ENCODE peak calls at places on chromosomes 6 and 20, in ten cellular contexts. One of them, this sample, is unnamed.

GRCh38 chr20:24153101-24154040 is 164.8 kb upstream of the GGTLC1 start:
- DNase-seq in epithelial cell of esophagus: no peak
- DNase-seq in OCI-LY7: no peak
- DNase-seq in endothelial cell: no peak
- DNase-seq in fibroblast of lung: no peak
- DNase-seq in activated CD8-positive, alpha-beta T cell treated with anti-CD3 and anti-CD28 coated beads for 36 hours: no peak
- DNase-seq in progenitor cell of endocrine pancreas: no peak
- DNase-seq in fibroblast of pulmonary artery: no peak
- DNase-seq in GM20000: no peak
- DNase-seq in left lung: no peak
- DNase-seq in this sample: no peak

GRCh38 chr20:47235853-47236638 is 120.5 kb downstream of the ZMYND8 start:
- DNase-seq in epithelial cell of esophagus: no peak
- DNase-seq in OCI-LY7: no peak
- DNase-seq in endothelial cell: no peak
- DNase-seq in fibroblast of lung: no peak
- DNase-seq in activated CD8-positive, alpha-beta T cell treated with anti-CD3 and anti-CD28 coated beads for 36 hours: no peak
- DNase-seq in progenitor cell of endocrine pancreas: no peak
- DNase-seq in fibroblast of pulmonary artery: no peak
- DNase-seq in GM20000: no peak
- DNase-seq in left lung: no peak
- DNase-seq in this sample: no peak

GRCh38 chr6:111922454-111923297 is 49.4 kb upstream of the FYN start:
- DNase-seq in epithelial cell of esophagus: peak; percentile 50
- DNase-seq in OCI-LY7: no peak
- DNase-seq in endothelial cell: no peak
- DNase-seq in fibroblast of lung: peak; percentile 80
- DNase-seq in activated CD8-positive, alpha-beta T cell treated with anti-CD3 and anti-CD28 coated beads for 36 hours: no peak
- DNase-seq in progenitor cell of endocrine pancreas: no peak
- DNase-seq in fibroblast of pulmonary artery: peak; percentile 52
- DNase-seq in GM20000: no peak
- DNase-seq in left lung: no peak
- DNase-seq in this sample: peak; percentile 38

GRCh38 chr6:106081715-106082114 is 4.4 kb upstream of the PRDM1 start:
- DNase-seq in epithelial cell of esophagus: no peak
- DNase-seq in OCI-LY7: no peak
- DNase-seq in endothelial cell: no peak
- DNase-seq in fibroblast of lung: no peak
- DNase-seq in activated CD8-positive, alpha-beta T cell treated with anti-CD3 and anti-CD28 coated beads for 36 hours: no peak
- DNase-seq in progenitor cell of endocrine pancreas: no peak
- DNase-seq in fibroblast of pulmonary artery: no peak
- DNase-seq in GM20000: no peak
- DNase-seq in left lung: no peak
- DNase-seq in this sample: no peak

GRCh38 chr20:17872920-17873319 is 95.7 kb downstream of the SNX5 start:
- DNase-seq in epithelial cell of esophagus: no peak
- DNase-seq in OCI-LY7: no peak
- DNase-seq in endothelial cell: no peak
- DNase-seq in fibroblast of lung: no peak
- DNase-seq in activated CD8-positive, alpha-beta T cell treated with anti-CD3 and anti-CD28 coated beads for 36 hours: no peak
- DNase-seq in progenitor cell of endocrine pancreas: no peak
- DNase-seq in fibroblast of pulmonary artery: no peak
- DNase-seq in GM20000: no peak
- DNase-seq in left lung: no peak
- DNase-seq in this sample: no peak

GRCh38 chr6:141017941-141018340 is 1114.8 kb upstream of the GJE1 start:
- DNase-seq in epithelial cell of esophagus: no peak
- DNase-seq in OCI-LY7: no peak
- DNase-seq in endothelial cell: no peak
- DNase-seq in fibroblast of lung: no peak
- DNase-seq in activated CD8-positive, alpha-beta T cell treated with anti-CD3 and anti-CD28 coated beads for 36 hours: no peak
- DNase-seq in progenitor cell of endocrine pancreas: no peak
- DNase-seq in fibroblast of pulmonary artery: no peak
- DNase-seq in GM20000: no peak
- DNase-seq in left lung: no peak
- DNase-seq in this sample: no peak

GRCh38 chr6:79269877-79270276 is 35.4 kb upstream of the HMGN3 start:
- DNase-seq in epithelial cell of esophagus: peak; percentile 4
- DNase-seq in OCI-LY7: no peak
- DNase-seq in endothelial cell: peak; percentile 7
- DNase-seq in fibroblast of lung: peak; percentile 77
- DNase-seq in activated CD8-positive, alpha-beta T cell treated with anti-CD3 and anti-CD28 coated beads for 36 hours: no peak
- DNase-seq in progenitor cell of endocrine pancreas: no peak
- DNase-seq in fibroblast of pulmonary artery: peak; percentile 79
- DNase-seq in GM20000: no peak
- DNase-seq in left lung: no peak
- DNase-seq in this sample: peak; percentile 54

GRCh38 chr6:168133186-168133585 is 54.2 kb upstream of the FRMD1 start:
- DNase-seq in epithelial cell of esophagus: no peak
- DNase-seq in OCI-LY7: no peak
- DNase-seq in endothelial cell: no peak
- DNase-seq in fibroblast of lung: peak; percentile 62
- DNase-seq in activated CD8-positive, alpha-beta T cell treated with anti-CD3 and anti-CD28 coated beads for 36 hours: no peak
- DNase-seq in progenitor cell of endocrine pancreas: peak; percentile 8
- DNase-seq in fibroblast of pulmonary artery: peak; percentile 66
- DNase-seq in GM20000: no peak
- DNase-seq in left lung: no peak
- DNase-seq in this sample: no peak

GRCh38 chr6:4973972-4974885 is 29.6 kb downstream of the RPP40 start:
- DNase-seq in epithelial cell of esophagus: peak; percentile 23
- DNase-seq in OCI-LY7: no peak
- DNase-seq in endothelial cell: peak; percentile 11
- DNase-seq in fibroblast of lung: peak; percentile 72
- DNase-seq in activated CD8-positive, alpha-beta T cell treated with anti-CD3 and anti-CD28 coated beads for 36 hours: no peak
- DNase-seq in progenitor cell of endocrine pancreas: no peak
- DNase-seq in fibroblast of pulmonary artery: peak; percentile 34
- DNase-seq in GM20000: no peak
- DNase-seq in left lung: no peak
- DNase-seq in this sample: peak; percentile 56

GRCh38 chr6:149271348-149272340 is 45.9 kb upstream of the TAB2 start:
- DNase-seq in epithelial cell of esophagus: no peak
- DNase-seq in OCI-LY7: peak; percentile 21
- DNase-seq in endothelial cell: no peak
- DNase-seq in fibroblast of lung: no peak
- DNase-seq in activated CD8-positive, alpha-beta T cell treated with anti-CD3 and anti-CD28 coated beads for 36 hours: peak; percentile 94
- DNase-seq in progenitor cell of endocrine pancreas: no peak
- DNase-seq in fibroblast of pulmonary artery: peak; percentile 61
- DNase-seq in GM20000: peak; percentile 56
- DNase-seq in left lung: no peak
- DNase-seq in this sample: no peak

GRCh38 chr20:18031050-18031449 is 26.7 kb downstream of the OVOL2 start:
- DNase-seq in epithelial cell of esophagus: no peak
- DNase-seq in OCI-LY7: no peak
- DNase-seq in endothelial cell: no peak
- DNase-seq in fibroblast of lung: no peak
- DNase-seq in activated CD8-positive, alpha-beta T cell treated with anti-CD3 and anti-CD28 coated beads for 36 hours: no peak
- DNase-seq in progenitor cell of endocrine pancreas: no peak
- DNase-seq in fibroblast of pulmonary artery: no peak
- DNase-seq in GM20000: no peak
- DNase-seq in left lung: no peak
- DNase-seq in this sample: no peak

GRCh38 chr6:151847064-151847463 is 39.6 kb downstream of the ESR1 start:
- DNase-seq in epithelial cell of esophagus: peak; percentile 79
- DNase-seq in OCI-LY7: peak; percentile 24
- DNase-seq in endothelial cell: peak; percentile 59
- DNase-seq in fibroblast of lung: peak; percentile 24
- DNase-seq in activated CD8-positive, alpha-beta T cell treated with anti-CD3 and anti-CD28 coated beads for 36 hours: peak; percentile 23
- DNase-seq in progenitor cell of endocrine pancreas: peak; percentile 41
- DNase-seq in fibroblast of pulmonary artery: peak; percentile 71
- DNase-seq in GM20000: no peak
- DNase-seq in left lung: no peak
- DNase-seq in this sample: no peak

GRCh38 chr6:90369024-90369519 is 72.4 kb upstream of the BACH2 start:
- DNase-seq in epithelial cell of esophagus: peak; percentile 100
- DNase-seq in OCI-LY7: no peak
- DNase-seq in endothelial cell: no peak
- DNase-seq in fibroblast of lung: peak; percentile 100
- DNase-seq in activated CD8-positive, alpha-beta T cell treated with anti-CD3 and anti-CD28 coated beads for 36 hours: peak; percentile 53
- DNase-seq in progenitor cell of endocrine pancreas: no peak
- DNase-seq in fibroblast of pulmonary artery: peak; percentile 100
- DNase-seq in GM20000: peak; percentile 78
- DNase-seq in left lung: no peak
- DNase-seq in this sample: peak; percentile 98

GRCh38 chr20:63175031-63175895 is 40.7 kb downstream of the YTHDF1 start:
- DNase-seq in epithelial cell of esophagus: no peak
- DNase-seq in OCI-LY7: no peak
- DNase-seq in endothelial cell: no peak
- DNase-seq in fibroblast of lung: no peak
- DNase-seq in activated CD8-positive, alpha-beta T cell treated with anti-CD3 and anti-CD28 coated beads for 36 hours: no peak
- DNase-seq in progenitor cell of endocrine pancreas: no peak
- DNase-seq in fibroblast of pulmonary artery: no peak
- DNase-seq in GM20000: no peak
- DNase-seq in left lung: no peak
- DNase-seq in this sample: no peak

GRCh38 chr20:45300961-45301360 is 5.7 kb upstream of the RBPJL start:
- DNase-seq in epithelial cell of esophagus: peak; percentile 39
- DNase-seq in OCI-LY7: peak; percentile 37
- DNase-seq in endothelial cell: peak; percentile 74
- DNase-seq in fibroblast of lung: no peak
- DNase-seq in activated CD8-positive, alpha-beta T cell treated with anti-CD3 and anti-CD28 coated beads for 36 hours: peak; percentile 78
- DNase-seq in progenitor cell of endocrine pancreas: peak; percentile 43
- DNase-seq in fibroblast of pulmonary artery: peak; percentile 28
- DNase-seq in GM20000: peak; percentile 68
- DNase-seq in left lung: no peak
- DNase-seq in this sample: no peak
- TF ChIP-seq CTCF in epithelial cell of esophagus: peak; percentile 30
- TF ChIP-seq CTCF in OCI-LY7: peak; percentile 71
- TF ChIP-seq CTCF in endothelial cell: peak; percentile 52
- TF ChIP-seq CTCF in fibroblast of lung: peak; percentile 51
- TF ChIP-seq CTCF in activated CD8-positive, alpha-beta T cell treated with anti-CD3 and anti-CD28 coated beads for 36 hours: peak; percentile 47
- TF ChIP-seq CTCF in progenitor cell of endocrine pancreas: peak; percentile 62
- TF ChIP-seq CTCF in fibroblast of pulmonary artery: peak; percentile 48
- TF ChIP-seq CTCF in GM20000: peak; percentile 26
- TF ChIP-seq CTCF in left lung: peak; percentile 13
- TF ChIP-seq CTCF in this sample: peak; percentile 6

GRCh38 chr6:42899871-42900270 is 16.0 kb upstream of the PTCRA start:
- DNase-seq in epithelial cell of esophagus: no peak
- DNase-seq in OCI-LY7: no peak
- DNase-seq in endothelial cell: no peak
- DNase-seq in fibroblast of lung: no peak
- DNase-seq in activated CD8-positive, alpha-beta T cell treated with anti-CD3 and anti-CD28 coated beads for 36 hours: no peak
- DNase-seq in progenitor cell of endocrine pancreas: no peak
- DNase-seq in fibroblast of pulmonary artery: no peak
- DNase-seq in GM20000: no peak
- DNase-seq in left lung: no peak
- DNase-seq in this sample: no peak
- TF ChIP-seq CTCF in epithelial cell of esophagus: no peak
- TF ChIP-seq CTCF in OCI-LY7: no peak
- TF ChIP-seq CTCF in endothelial cell: no peak
- TF ChIP-seq CTCF in fibroblast of lung: no peak
- TF ChIP-seq CTCF in activated CD8-positive, alpha-beta T cell treated with anti-CD3 and anti-CD28 coated beads for 36 hours: no peak
- TF ChIP-seq CTCF in progenitor cell of endocrine pancreas: no peak
- TF ChIP-seq CTCF in fibroblast of pulmonary artery: no peak
- TF ChIP-seq CTCF in GM20000: no peak
- TF ChIP-seq CTCF in left lung: no peak
- TF ChIP-seq CTCF in this sample: no peak

DNA sequence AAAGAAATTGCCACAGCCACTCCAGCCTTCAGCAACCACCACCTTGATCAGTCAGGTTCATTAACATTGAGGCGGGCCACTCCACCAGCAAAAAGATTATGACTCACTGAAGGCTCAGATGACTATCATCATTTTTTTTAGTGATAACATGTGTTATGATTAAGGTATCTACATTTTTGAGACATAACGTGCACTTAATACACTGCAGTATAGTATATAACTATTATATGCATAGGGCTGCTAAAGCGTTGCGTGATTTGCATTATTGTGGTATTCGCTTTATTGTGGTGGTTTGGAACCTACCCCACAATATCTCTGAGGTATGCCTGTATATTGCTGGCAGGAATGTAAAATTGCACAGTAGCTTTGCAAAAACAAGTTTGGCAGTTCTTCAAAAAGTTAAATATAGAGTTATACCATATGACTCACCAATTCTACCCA is 6.8 kb upstream of the RIPK1 start:
- DNase-seq in epithelial cell of esophagus: peak; percentile 88
- DNase-seq in OCI-LY7: peak; percentile 17
- DNase-seq in endothelial cell: no peak
- DNase-seq in fibroblast of lung: peak; percentile 56
- DNase-seq in activated CD8-positive, alpha-beta T cell treated with anti-CD3 and anti-CD28 coated beads for 36 hours: peak; percentile 41
- DNase-seq in progenitor cell of endocrine pancreas: no peak
- DNase-seq in fibroblast of pulmonary artery: peak; percentile 86
- DNase-seq in GM20000: no peak
- DNase-seq in left lung: no peak
- DNase-seq in this sample: no peak
- TF ChIP-seq CTCF in epithelial cell of esophagus: peak; percentile 51
- TF ChIP-seq CTCF in OCI-LY7: no peak
- TF ChIP-seq CTCF in endothelial cell: no peak
- TF ChIP-seq CTCF in fibroblast of lung: peak; percentile 24
- TF ChIP-seq CTCF in activated CD8-positive, alpha-beta T cell treated with anti-CD3 and anti-CD28 coated beads for 36 hours: no peak
- TF ChIP-seq CTCF in progenitor cell of endocrine pancreas: no peak
- TF ChIP-seq CTCF in fibroblast of pulmonary artery: peak; percentile 38
- TF ChIP-seq CTCF in GM20000: no peak
- TF ChIP-seq CTCF in left lung: no peak
- TF ChIP-seq CTCF in this sample: no peak

GRCh38 chr20:36890586-36890985 is 14.6 kb downstream of the TLDC2 start:
- DNase-seq in epithelial cell of esophagus: no peak
- DNase-seq in OCI-LY7: no peak
- DNase-seq in endothelial cell: no peak
- DNase-seq in fibroblast of lung: no peak
- DNase-seq in activated CD8-positive, alpha-beta T cell treated with anti-CD3 and anti-CD28 coated beads for 36 hours: no peak
- DNase-seq in progenitor cell of endocrine pancreas: no peak
- DNase-seq in fibroblast of pulmonary artery: no peak
- DNase-seq in GM20000: no peak
- DNase-seq in left lung: no peak
- DNase-seq in this sample: no peak

GRCh38 chr20:36893801-36894200 is 17.9 kb downstream of the TLDC2 start:
- DNase-seq in epithelial cell of esophagus: no peak
- DNase-seq in OCI-LY7: no peak
- DNase-seq in endothelial cell: no peak
- DNase-seq in fibroblast of lung: no peak
- DNase-seq in activated CD8-positive, alpha-beta T cell treated with anti-CD3 and anti-CD28 coated beads for 36 hours: no peak
- DNase-seq in progenitor cell of endocrine pancreas: no peak
- DNase-seq in fibroblast of pulmonary artery: no peak
- DNase-seq in GM20000: no peak
- DNase-seq in left lung: no peak
- DNase-seq in this sample: no peak

GRCh38 chr20:36888880-36889516 is 13.1 kb downstream of the TLDC2 start:
- DNase-seq in epithelial cell of esophagus: no peak
- DNase-seq in OCI-LY7: no peak
- DNase-seq in endothelial cell: no peak
- DNase-seq in fibroblast of lung: no peak
- DNase-seq in activated CD8-positive, alpha-beta T cell treated with anti-CD3 and anti-CD28 coated beads for 36 hours: no peak
- DNase-seq in progenitor cell of endocrine pancreas: no peak
- DNase-seq in fibroblast of pulmonary artery: no peak
- DNase-seq in GM20000: no peak
- DNase-seq in left lung: no peak
- DNase-seq in this sample: no peak

GRCh38 chr20:36887779-36888133 is 11.8 kb downstream of the TLDC2 start:
- DNase-seq in epithelial cell of esophagus: no peak
- DNase-seq in OCI-LY7: no peak
- DNase-seq in endothelial cell: no peak
- DNase-seq in fibroblast of lung: no peak
- DNase-seq in activated CD8-positive, alpha-beta T cell treated with anti-CD3 and anti-CD28 coated beads for 36 hours: no peak
- DNase-seq in progenitor cell of endocrine pancreas: no peak
- DNase-seq in fibroblast of pulmonary artery: no peak
- DNase-seq in GM20000: no peak
- DNase-seq in left lung: no peak
- DNase-seq in this sample: no peak

DNA sequence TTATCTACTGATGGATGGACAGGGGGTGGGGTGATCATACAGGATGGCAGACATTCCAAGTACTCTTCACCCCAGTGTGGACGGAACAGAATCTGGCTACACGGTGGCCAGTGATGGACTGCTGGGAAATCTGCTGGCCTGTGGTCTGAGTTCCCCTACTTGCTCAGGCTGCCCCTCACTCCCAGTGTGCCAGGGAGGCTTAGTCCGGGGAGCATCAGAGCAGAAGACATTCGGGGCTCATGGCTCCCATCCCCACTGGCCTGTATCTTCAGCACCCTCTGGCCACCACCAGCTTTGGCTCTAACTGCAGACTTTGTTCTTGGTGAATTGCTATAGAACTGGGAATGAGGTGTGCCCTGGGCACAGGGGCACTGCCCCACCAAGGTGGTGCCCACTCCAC is 15.3 kb downstream of the TLDC2 start:
- DNase-seq in epithelial cell of esophagus: no peak
- DNase-seq in OCI-LY7: no peak
- DNase-seq in endothelial cell: no peak
- DNase-seq in fibroblast of lung: no peak
- DNase-seq in activated CD8-positive, alpha-beta T cell treated with anti-CD3 and anti-CD28 coated beads for 36 hours: no peak
- DNase-seq in progenitor cell of endocrine pancreas: no peak
- DNase-seq in fibroblast of pulmonary artery: no peak
- DNase-seq in GM20000: no peak
- DNase-seq in left lung: no peak
- DNase-seq in this sample: no peak
- TF ChIP-seq CTCF in epithelial cell of esophagus: no peak
- TF ChIP-seq CTCF in OCI-LY7: no peak
- TF ChIP-seq CTCF in endothelial cell: no peak
- TF ChIP-seq CTCF in fibroblast of lung: no peak
- TF ChIP-seq CTCF in activated CD8-positive, alpha-beta T cell treated with anti-CD3 and anti-CD28 coated beads for 36 hours: no peak
- TF ChIP-seq CTCF in progenitor cell of endocrine pancreas: no peak
- TF ChIP-seq CTCF in fibroblast of pulmonary artery: no peak
- TF ChIP-seq CTCF in GM20000: no peak
- TF ChIP-seq CTCF in left lung: no peak
- TF ChIP-seq CTCF in this sample: no peak

This sample was measured in AG09319.